ENCODE peak calls at places on chromosomes 16 and 17, in five cellular contexts. G, C, S, R and Y are unnamed samples.

GRCh38 chr16:46727184-46727583 is 21.0 kb downstream of the MYLK3 start:
- DNase-seq in G (no peak), C (no peak), S (no peak), R (no peak), Y (no peak)

GRCh38 chr16:79372504-79373184 is 227.9 kb downstream of the MAF start:
- DNase-seq in G (no peak), C (no peak), S (no peak), R (no peak), Y (no peak)

GRCh38 chr17:40086150-40087044 is 14.0 kb downstream of the NR1D1 start:
- DNase-seq in G (no peak), C (peak), S (peak), R (no peak), Y (peak)

GRCh38 chr17:29158515-29159275 is 21.5 kb downstream of the MYO18A start:
- DNase-seq in G (no peak), C (peak), S (no peak), R (peak), Y (no peak)

GRCh38 chr16:30912794-30913412 is 10.5 kb upstream of the FBXL19 start:
- DNase-seq in G (no peak), C (no peak), S (no peak), R (no peak), Y (no peak)

GRCh38 chr17:8391711-8392110 is 5.9 kb downstream of the RNF222 start:
- DNase-seq in G (peak), C (peak), S (no peak), R (no peak), Y (no peak)

GRCh38 chr17:35170968-35171771 is 23.0 kb downstream of the SLC35G3 start:
- DNase-seq in G (no peak), C (peak), S (no peak), R (peak), Y (no peak)

GRCh38 chr16:14405611-14406537 is 224.2 kb downstream of the PARN start:
- DNase-seq in G (peak), C (no peak), S (peak), R (no peak), Y (peak)

GRCh38 chr17:37744633-37744927 is 279 bp downstream of the HNF1B start:
- DNase-seq in G (no peak), C (no peak), S (peak), R (no peak), Y (no peak)

GRCh38 chr17:40518401-40519088 is 17.1 kb upstream of the TNS4 start:
- DNase-seq in G (no peak), C (peak), S (no peak), R (peak), Y (no peak)

GRCh38 chr17:65656390-65657250 is 95.2 kb upstream of the AXIN2 start:
- DNase-seq in G (no peak), C (peak), S (no peak), R (no peak), Y (no peak)

GRCh38 chr16:14308357-14308723 is 237.2 kb downstream of the MRTFB start:
- DNase-seq in G (no peak), C (no peak), S (no peak), R (no peak), Y (no peak)

GRCh38 chr17:78242024-78242742 is 10.8 kb downstream of the TMEM235 start:
- DNase-seq in G (no peak), C (peak), S (no peak), R (no peak), Y (no peak)

GRCh38 chr17:41530062-41531048 is 2.2 kb upstream of the KRT19 start:
- DNase-seq in G (no peak), C (peak), S (no peak), R (peak), Y (no peak)

GRCh38 chr16:3065069-3065741 is at the start of gene IL32:
- DNase-seq in G (peak), C (peak), S (no peak), R (peak), Y (no peak)

GRCh38 chr17:8991514-8992285 is 26.2 kb upstream of the PIK3R5 start:
- DNase-seq in G (peak), C (peak), S (peak), R (peak), Y (peak)

GRCh38 chr17:83170571-83171260 is 91.3 kb downstream of the METRNL start:
- DNase-seq in G (no peak), C (no peak), S (no peak), R (no peak), Y (no peak)

GRCh38 chr17:43702636-43703035 is 40.9 kb upstream of the MEOX1 start:
- DNase-seq in G (no peak), C (no peak), S (no peak), R (no peak), Y (no peak)

GRCh38 chr16:85227262-85227923 is 115.1 kb upstream of the CIBAR2 start:
- DNase-seq in G (peak), C (no peak), S (no peak), R (no peak), Y (no peak)

GRCh38 chr17:21194210-21194609 is 19.8 kb downstream of the TMEM11 start:
- DNase-seq in G (no peak), C (peak), S (no peak), R (no peak), Y (no peak)

GRCh38 chr16:48607056-48607825 is 2.7 kb downstream of the N4BP1 start:
- DNase-seq in G (no peak), C (peak), S (no peak), R (peak), Y (no peak)

GRCh38 chr16:81518439-81518757 is 73.8 kb downstream of the CMIP start:
- DNase-seq in G (no peak), C (no peak), S (no peak), R (no peak), Y (no peak)

GRCh38 chr17:43125967-43126910 is 1.1 kb upstream of the BRCA1 start:
- DNase-seq in G (peak), C (peak), S (no peak), R (no peak), Y (no peak)

GRCh38 chr17:57086069-57086930 is 1.3 kb downstream of the AKAP1 start:
- DNase-seq in G (peak), C (peak), S (peak), R (peak), Y (peak)

GRCh38 chr16:86307518-86307903 is 202.8 kb upstream of the FOXF1 start:
- DNase-seq in G (peak), C (peak), S (no peak), R (peak), Y (no peak)

GRCh38 chr16:23836404-23837291 is 865 bp downstream of the PRKCB start:
- DNase-seq in G (peak), C (no peak), S (peak), R (no peak), Y (peak)

GRCh38 chr16:85328665-85329058 is 216.4 kb upstream of the CIBAR2 start:
- DNase-seq in G (no peak), C (no peak), S (peak), R (no peak), Y (peak)

GRCh38 chr17:79845601-79845949 is 6.3 kb upstream of the CBX4 start:
- DNase-seq in G (no peak), C (peak), S (no peak), R (no peak), Y (no peak)

GRCh38 chr17:74431568-74432483 is at the start of gene GPRC5C:
- DNase-seq in G (peak), C (no peak), S (peak), R (no peak), Y (peak)

GRCh38 chr16:79648846-79649245 is 48.3 kb upstream of the MAF start:
- DNase-seq in G (no peak), C (no peak), S (no peak), R (no peak), Y (no peak)

GRCh38 chr17:40090234-40091111 is 9.9 kb downstream of the NR1D1 start:
- DNase-seq in G (peak), C (no peak), S (no peak), R (no peak), Y (no peak)

GRCh38 chr17:40844671-40845107 is 22.3 kb upstream of the KRT10 start:
- DNase-seq in G (no peak), C (no peak), S (no peak), R (no peak), Y (no peak)

GRCh38 chr17:61175298-61176142 is 224.1 kb upstream of the TBX2 start:
- DNase-seq in G (no peak), C (no peak), S (no peak), R (no peak), Y (no peak)

GRCh38 chr16:19515765-19516164 is 6.1 kb downstream of the GDE1 start:
- DNase-seq in G (no peak), C (no peak), S (no peak), R (no peak), Y (no peak)

GRCh38 chr16:79093554-79093967 is 507.0 kb downstream of the MAF start:
- DNase-seq in G (no peak), C (no peak), S (no peak), R (no peak), Y (no peak)

GRCh38 chr16:76277099-76278030 is at the start of gene CNTNAP4:
- DNase-seq in G (peak), C (no peak), S (peak), R (no peak), Y (no peak)

GRCh38 chr16:57289391-57290257 is 5.2 kb upstream of the PLLP start:
- DNase-seq in G (peak), C (no peak), S (no peak), R (no peak), Y (no peak)

GRCh38 chr17:70290770-70291169 is 121.4 kb downstream of the KCNJ2 start:
- DNase-seq in G (no peak), C (no peak), S (no peak), R (no peak), Y (no peak)

GRCh38 chr17:3918372-3919122 is 2.3 kb upstream of the P2RX1 start:
- DNase-seq in G (no peak), C (no peak), S (no peak), R (no peak), Y (no peak)

GRCh38 chr16:49181812-49182211 is 99.8 kb downstream of the CBLN1 start:
- DNase-seq in G (no peak), C (no peak), S (no peak), R (no peak), Y (no peak)

GRCh38 chr16:27973678-27974077 is 89.8 kb downstream of the GSG1L start:
- DNase-seq in G (peak), C (no peak), S (no peak), R (no peak), Y (peak)
- TF ChIP-seq CTCF in G (no peak), C (no peak), S (no peak), R (peak), Y (peak)

DNA sequence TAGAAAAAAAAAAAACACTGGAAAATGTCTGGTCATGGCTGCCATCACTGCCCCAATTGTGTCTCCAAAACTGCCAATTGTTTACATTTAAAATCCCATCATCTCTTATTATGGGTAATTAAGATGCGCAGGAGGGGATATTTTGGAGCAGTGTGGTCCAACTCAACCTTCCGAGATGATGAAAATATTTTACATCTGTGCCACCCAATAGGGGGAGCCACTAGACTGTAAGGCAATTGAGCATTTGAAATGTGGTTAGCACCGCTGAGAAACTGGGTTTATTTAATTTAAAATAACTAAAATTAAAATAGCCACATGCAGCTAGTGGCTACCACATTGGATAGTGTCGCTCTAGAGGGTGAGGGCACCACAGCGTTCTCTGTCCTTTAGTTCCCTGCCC is 3.6 kb downstream of the MPO start:
- DNase-seq in G (no peak), C (peak), S (no peak), R (no peak), Y (no peak)
- TF ChIP-seq CTCF in G (no peak), C (peak), S (peak), R (peak), Y (peak)

GRCh38 chr16:11403534-11403795 is 58.2 kb downstream of the RMI2 start:
- DNase-seq in G (no peak), C (no peak), S (peak), R (no peak), Y (no peak)

GRCh38 chr16:11403920-11404319 is 58.7 kb downstream of the RMI2 start:
- DNase-seq in G (no peak), C (no peak), S (no peak), R (no peak), Y (no peak)

GRCh38 chr16:11402745-11403533 is 57.7 kb downstream of the RMI2 start:
- DNase-seq in G (no peak), C (no peak), S (peak), R (no peak), Y (no peak)

GRCh38 chr16:11401161-11402050 is 56.1 kb downstream of the RMI2 start:
- DNase-seq in G (peak), C (no peak), S (peak), R (no peak), Y (no peak)

GRCh38 chr16:11402051-11402744 is 56.9 kb downstream of the RMI2 start:
- DNase-seq in G (no peak), C (no peak), S (peak), R (no peak), Y (no peak)
- TF ChIP-seq CTCF in G (no peak), C (no peak), S (no peak), R (peak), Y (no peak)

DNA sequence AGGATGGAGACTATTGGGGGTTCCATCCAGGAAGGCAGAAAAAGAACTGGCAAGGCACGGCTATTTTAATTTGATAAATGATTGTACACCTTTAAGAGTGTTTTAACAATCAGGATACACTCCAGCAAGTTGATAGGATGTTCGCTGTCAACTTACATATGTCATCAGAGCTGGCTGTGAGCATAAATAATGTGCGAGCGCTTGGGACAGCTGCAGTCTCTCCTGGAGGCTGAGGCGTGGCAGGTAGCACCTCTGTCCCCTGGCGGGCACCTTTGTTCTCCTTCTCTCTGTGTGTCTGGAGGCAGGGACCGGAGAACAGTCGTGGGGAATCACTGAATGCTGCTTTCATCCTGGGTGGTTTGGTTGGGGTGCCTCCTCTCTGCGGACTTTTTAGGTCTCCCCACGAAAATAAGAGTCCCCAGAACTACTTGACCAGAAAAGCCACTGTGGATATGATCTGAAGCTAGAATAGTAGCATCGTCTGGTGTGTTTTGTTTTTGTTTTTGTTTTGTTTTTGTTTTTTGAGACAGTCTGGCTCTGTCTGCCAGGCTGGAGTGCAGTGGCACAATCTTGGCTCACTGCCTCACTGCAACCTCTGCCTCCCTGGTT is 9.4 kb downstream of the BAHCC1 start:
- DNase-seq in G (no peak), C (no peak), S (no peak), R (no peak), Y (no peak)
- TF ChIP-seq CTCF in G (peak), C (no peak), S (no peak), R (no peak), Y (no peak)

GRCh38 chr17:16997514-16998429 is 25.9 kb upstream of the TNFRSF13B start:
- DNase-seq in G (peak), C (no peak), S (no peak), R (no peak), Y (no peak)

GRCh38 chr17:16994626-16995025 is 22.7 kb upstream of the TNFRSF13B start:
- DNase-seq in G (peak), C (peak), S (no peak), R (no peak), Y (no peak)

GRCh38 chr17:16999931-17000625 is 28.2 kb upstream of the TNFRSF13B start:
- DNase-seq in G (peak), C (no peak), S (no peak), R (no peak), Y (no peak)

GRCh38 chr17:16991349-16992009 is 19.6 kb upstream of the TNFRSF13B start:
- DNase-seq in G (peak), C (peak), S (peak), R (peak), Y (peak)

GRCh38 chr17:16995930-16996329 is 24.0 kb upstream of the TNFRSF13B start:
- DNase-seq in G (peak), C (no peak), S (no peak), R (no peak), Y (no peak)
- TF ChIP-seq CTCF in G (no peak), C (no peak), S (no peak), R (no peak), Y (no peak)

DNA sequence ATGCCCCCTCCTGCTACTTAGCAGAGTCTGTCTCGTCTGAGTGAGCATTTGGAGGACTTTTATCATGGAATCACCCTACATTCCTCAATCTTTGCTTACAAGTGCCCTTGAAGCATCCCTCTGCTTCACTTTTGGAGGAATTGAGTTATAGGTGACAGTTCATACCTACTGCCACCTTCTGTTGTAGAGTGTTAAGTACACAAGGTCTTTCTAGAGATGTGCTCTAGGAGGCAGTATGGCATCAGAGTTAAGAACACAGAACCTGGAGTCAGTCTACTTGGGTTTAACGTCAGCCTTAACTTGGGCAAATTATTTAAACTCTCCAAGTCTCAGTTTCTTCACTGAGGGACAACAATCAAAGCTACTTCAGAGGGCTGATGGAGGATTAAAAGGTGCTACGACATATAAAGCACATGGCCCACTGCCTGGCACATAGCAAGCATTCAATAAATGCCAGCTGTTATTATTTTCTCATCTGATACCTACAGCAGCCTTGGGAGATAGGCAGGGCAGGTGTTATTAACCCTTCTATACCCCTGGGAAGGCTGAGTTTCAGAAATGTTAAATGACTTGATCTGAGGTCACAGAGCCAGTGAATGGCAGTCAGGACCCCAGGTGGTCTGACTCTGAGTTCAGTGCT is 62.2 kb downstream of the UTP18 start:
- DNase-seq in G (no peak), C (no peak), S (no peak), R (peak), Y (no peak)
- TF ChIP-seq CTCF in G (no peak), C (peak), S (peak), R (peak), Y (peak)

GRCh38 chr17:48047113-48047740 is 932 bp upstream of the NFE2L1 start:
- DNase-seq in G (peak), C (no peak), S (no peak), R (no peak), Y (no peak)

GRCh38 chr17:48045270-48046001 is 2.7 kb upstream of the NFE2L1 start:
- DNase-seq in G (no peak), C (no peak), S (no peak), R (no peak), Y (no peak)

GRCh38 chr17:48046296-48046695 is 1.9 kb upstream of the NFE2L1 start:
- DNase-seq in G (no peak), C (no peak), S (no peak), R (no peak), Y (no peak)

GRCh38 chr17:48048321-48049140 is at the start of gene NFE2L1:
- DNase-seq in G (peak), C (peak), S (peak), R (peak), Y (peak)

GRCh38 chr17:48047741-48048320 is 328 bp upstream of the NFE2L1 start:
- DNase-seq in G (peak), C (peak), S (peak), R (peak), Y (peak)
- TF ChIP-seq CTCF in G (no peak), C (no peak), S (no peak), R (no peak), Y (no peak)

GRCh38 chr17:75486951-75487350 is 28.4 kb downstream of the CASKIN2 start:
- DNase-seq in G (no peak), C (no peak), S (no peak), R (no peak), Y (no peak)
- TF ChIP-seq CTCF in G (no peak), C (no peak), S (no peak), R (no peak), Y (no peak)